ENCODE peak calls at places on chromosomes 7 and 10, in six cellular contexts. V, K, B, P, T and S are unnamed samples.

GRCh38 chr7:108592633-108593277 is 23.1 kb downstream of the DNAJB9 start:
- DNase-seq in B (no peak), K (no peak), V (no peak), P (peak), T (no peak), S (peak)

GRCh38 chr10:108412323-108412722 is 1247.8 kb upstream of the SORCS1 start:
- DNase-seq in T (no peak), K (no peak), B (no peak), V (no peak), P (no peak), S (no peak)

GRCh38 chr10:92387289-92387940 is 96.4 kb downstream of the MARCHF5 start:
- DNase-seq in P (no peak), B (no peak), T (peak), K (no peak), V (no peak), S (peak)

GRCh38 chr7:93719546-93719945 is 145.0 kb upstream of the CALCR start:
- DNase-seq in V (no peak), B (no peak), T (no peak), K (no peak), P (no peak), S (no peak)

GRCh38 chr7:81120141-81120540 is 201.3 kb upstream of the SEMA3C start:
- DNase-seq in T (no peak), B (no peak), P (no peak), K (no peak), V (no peak), S (no peak)

GRCh38 chr7:148718431-148718830 is 19.7 kb downstream of the CUL1 start:
- DNase-seq in T (no peak), K (no peak), V (no peak), B (no peak), P (no peak), S (no peak)

GRCh38 chr10:24184455-24184854 is 24.5 kb upstream of the KIAA1217 start:
- DNase-seq in P (no peak), K (no peak), V (no peak), T (no peak), B (no peak), S (no peak)

GRCh38 chr7:136502162-136502561 is 366.3 kb upstream of the CHRM2 start:
- DNase-seq in B (no peak), P (no peak), V (no peak), K (no peak), T (no peak), S (no peak)

GRCh38 chr7:106895246-106895864 is 30.3 kb downstream of the PIK3CG start:
- DNase-seq in V (no peak), T (peak), P (no peak), K (no peak), B (no peak), S (no peak)

GRCh38 chr10:116212756-116213155 is 60.2 kb downstream of the GFRA1 start:
- DNase-seq in B (no peak), P (peak), K (no peak), T (no peak), V (no peak), S (no peak)

GRCh38 chr7:116392806-116393205 is 106.7 kb upstream of the CAV2 start:
- DNase-seq in P (no peak), B (no peak), V (no peak), K (no peak), T (no peak), S (no peak)

GRCh38 chr7:27098493-27099223 is 2.9 kb upstream of the HOXA1 start:
- DNase-seq in V (no peak), T (no peak), B (no peak), P (no peak), K (no peak), S (no peak)

GRCh38 chr7:81482600-81483186 is 287.2 kb downstream of the HGF start:
- DNase-seq in T (peak), K (no peak), P (no peak), V (peak), B (no peak), S (peak)

GRCh38 chr10:131178521-131178920 is 133.0 kb downstream of the TCERG1L start:
- DNase-seq in B (no peak), K (no peak), P (no peak), T (no peak), V (no peak), S (no peak)

GRCh38 chr7:1844956-1845390 is 174.9 kb downstream of the ELFN1 start:
- DNase-seq in V (no peak), P (peak), T (no peak), B (no peak), K (peak), S (no peak)

GRCh38 chr10:5958077-5958476 is 19.3 kb downstream of the IL15RA start:
- DNase-seq in V (no peak), P (no peak), K (no peak), T (no peak), B (no peak), S (no peak)

GRCh38 chr7:120156476-120156875 is 116.5 kb upstream of the KCND2 start:
- DNase-seq in K (no peak), B (no peak), P (no peak), T (no peak), V (no peak), S (peak)

GRCh38 chr10:78931333-78932083 is 137.3 kb upstream of the ZMIZ1 start:
- DNase-seq in P (no peak), K (no peak), T (no peak), B (peak), V (no peak), S (peak)

GRCh38 chr7:44988718-44989117 is 9.9 kb upstream of the MYO1G start:
- DNase-seq in T (no peak), K (no peak), V (no peak), B (no peak), P (no peak), S (no peak)

GRCh38 chr7:154794147-154794780 is 208.7 kb downstream of the PAXIP1 start:
- DNase-seq in B (no peak), V (no peak), P (peak), T (no peak), K (no peak), S (no peak)

GRCh38 chr7:102096706-102097427 is 189.8 kb upstream of the SH2B2 start:
- DNase-seq in P (no peak), V (no peak), T (no peak), K (no peak), B (no peak), S (no peak)

GRCh38 chr7:4115941-4116610 is 566.0 kb upstream of the FOXK1 start:
- DNase-seq in P (no peak), V (no peak), T (no peak), B (no peak), K (no peak), S (no peak)

GRCh38 chr10:12333382-12334185 is 15.8 kb upstream of the CAMK1D start:
- DNase-seq in V (no peak), K (peak), T (peak), P (peak), B (peak), S (no peak)